ENCODE peak calls at places on chromosomes 4 and X, in ten cellular contexts. E is CD4-positive, CD25-positive, alpha-beta regulatory T cell; I is kidney epithelial cell; D is stimulated activated CD4-positive, alpha-beta T cell treated with anti-CD3 and anti-CD28 coated beads, Interleukin-15, amount 100 ng/mL, for 1 hour; N is stimulated activated CD8-positive, alpha-beta memory T cell treated with anti-CD3 and anti-CD28 coated beads, Interleukin-7, amount 100 ng/mL, for 1 hour; B is mesendoderm; A is HT-29; M is DMS79 treated with DMSO at 0.1 percent for 48 hours; P is activated CD4-positive, CD25-positive, alpha-beta regulatory T cell; G is iPS-NIHi11. W is an unnamed sample.

GRCh38 chr4:119212964-119213606 is 572 bp downstream of the USP53 start:
- DNase-seq in E (peak; percentile 73), I (peak; percentile 87), D (peak; percentile 26), N (peak; percentile 29), B (peak; percentile 98), A (peak; percentile 86), M (peak; percentile 25), P (peak; percentile 25), G (peak; percentile 90), W (peak; percentile 73)

GRCh38 chr4:8412288-8412687 is 28.2 kb downstream of the ACOX3 start:
- DNase-seq in E (no peak), I (no peak), D (no peak), N (no peak), B (no peak), A (no peak), M (no peak), P (no peak), G (no peak), W (no peak)

GRCh38 chr4:70979445-70980008 is 13.9 kb upstream of the DCK start:
- DNase-seq in E (no peak), I (no peak), D (no peak), N (no peak), B (no peak), A (no peak), M (no peak), P (no peak), G (no peak), W (no peak)

GRCh38 chrX:57353472-57354132 is 67.1 kb downstream of the FAAH2 start:
- DNase-seq in E (no peak), I (no peak), D (no peak), N (no peak), B (no peak), A (no peak), M (no peak), P (no peak), G (no peak), W (no peak)

GRCh38 chr4:53233396-53233795 is 132.5 kb downstream of the SCFD2 start:
- DNase-seq in E (no peak), I (no peak), D (no peak), N (no peak), B (no peak), A (no peak), M (no peak), P (no peak), G (no peak), W (no peak)

GRCh38 chr4:85909851-85910250 is 434.9 kb downstream of the ARHGAP24 start:
- DNase-seq in E (no peak), I (no peak), D (no peak), N (no peak), B (no peak), A (no peak), M (peak; percentile 66), P (no peak), G (no peak), W (no peak)

GRCh38 chr4:7167706-7168105 is 24.6 kb upstream of the SORCS2 start:
- DNase-seq in E (no peak), I (no peak), D (no peak), N (no peak), B (no peak), A (peak; percentile 34), M (no peak), P (no peak), G (no peak), W (no peak)

GRCh38 chr4:48623182-48623780 is 133.2 kb downstream of the ZAR1 start:
- DNase-seq in E (no peak), I (no peak), D (no peak), N (no peak), B (no peak), A (no peak), M (no peak), P (no peak), G (no peak), W (no peak)

GRCh38 chr4:140851032-140851636 is 94.9 kb upstream of the TBC1D9 start:
- DNase-seq in E (peak; percentile 49), I (peak; percentile 9), D (no peak), N (no peak), B (peak; percentile 76), A (peak; percentile 80), M (peak; percentile 23), P (no peak), G (peak; percentile 72), W (peak; percentile 53)

GRCh38 chr4:3193531-3194203 is 55.3 kb upstream of the MSANTD1 start:
- DNase-seq in E (peak; percentile 71), I (no peak), D (no peak), N (no peak), B (no peak), A (peak; percentile 7), M (no peak), P (no peak), G (no peak), W (no peak)

GRCh38 chrX:107677909-107678308 is 49.6 kb downstream of the PRPS1 start:
- DNase-seq in E (no peak), I (no peak), D (no peak), N (no peak), B (no peak), A (no peak), M (no peak), P (no peak), G (no peak), W (no peak)

GRCh38 chr4:8278421-8279287 is 9.1 kb downstream of the HTRA3 start:
- DNase-seq in E (no peak), I (peak; percentile 32), D (no peak), N (no peak), B (no peak), A (no peak), M (no peak), P (no peak), G (no peak), W (no peak)

GRCh38 chrX:107602694-107603239 is 25.5 kb upstream of the PRPS1 start:
- DNase-seq in E (no peak), I (no peak), D (no peak), N (no peak), B (no peak), A (no peak), M (no peak), P (no peak), G (no peak), W (no peak)

GRCh38 chr4:602559-602942 is 22.8 kb upstream of the PDE6B start:
- DNase-seq in E (peak; percentile 12), I (no peak), D (no peak), N (peak; percentile 31), B (peak; percentile 83), A (peak; percentile 82), M (no peak), P (no peak), G (peak; percentile 94), W (no peak)

GRCh38 chr4:7890635-7891393 is 48.8 kb downstream of the AFAP1 start:
- DNase-seq in E (no peak), I (no peak), D (no peak), N (no peak), B (peak; percentile 67), A (peak; percentile 38), M (no peak), P (no peak), G (peak; percentile 34), W (no peak)

GRCh38 chr4:120939693-120940092 is 17.2 kb upstream of the PRDM5 start:
- DNase-seq in E (no peak), I (no peak), D (no peak), N (no peak), B (no peak), A (peak; percentile 40), M (no peak), P (no peak), G (no peak), W (no peak)

W was measured in mesothelial cell of epicardium.